ENCODE peak calls at places on chromosomes 13 and 19, in four cellular contexts. I, B, N and A are unnamed samples.

GRCh38 chr13:49784886-49785570 is 7.5 kb downstream of the KPNA3 start:
- DNase-seq in I (no peak), B (no peak), N (no peak), A (no peak)

GRCh38 chr13:40181203-40181845 is 485.1 kb downstream of the FOXO1 start:
- DNase-seq in I (no peak), B (no peak), N (no peak), A (no peak)

GRCh38 chr13:30576528-30576927 is 41.2 kb upstream of the USPL1 start:
- DNase-seq in I (no peak), B (peak; percentile 51), N (no peak), A (no peak)

GRCh38 chr13:55576389-55576788 is 1564.3 kb upstream of the PRR20A start:
- DNase-seq in I (no peak), B (no peak), N (no peak), A (no peak)

GRCh38 chr13:97307882-97308624 is 85.9 kb downstream of the MBNL2 start:
- DNase-seq in I (no peak), B (no peak), N (no peak), A (no peak)

GRCh38 chr13:34430294-34430693 is 511.8 kb upstream of the NBEA start:
- DNase-seq in I (no peak), B (no peak), N (no peak), A (no peak)

GRCh38 chr13:23673354-23673753 is 103.1 kb downstream of the TNFRSF19 start:
- DNase-seq in I (no peak), B (no peak), N (no peak), A (no peak)

GRCh38 chr19:18144906-18145305 is 8.1 kb upstream of the PIK3R2 start:
- DNase-seq in I (no peak), B (no peak), N (no peak), A (no peak)

GRCh38 chr19:5352229-5352763 is 11.7 kb upstream of the PTPRS start:
- DNase-seq in I (no peak), B (no peak), N (no peak), A (no peak)

GRCh38 chr19:7197169-7197759 is 97.0 kb downstream of the INSR start:
- DNase-seq in I (peak; percentile 97), B (peak; percentile 95), N (peak; percentile 73), A (peak; percentile 67)

GRCh38 chr19:31214997-31215396 is 134.2 kb downstream of the TSHZ3 start:
- DNase-seq in I (no peak), B (no peak), N (no peak), A (no peak)

GRCh38 chr13:75372517-75372916 is 109.5 kb downstream of the TBC1D4 start:
- DNase-seq in I (peak; percentile 80), B (no peak), N (no peak), A (peak; percentile 78)

GRCh38 chr13:78137404-78138142 is 218.9 kb upstream of the EDNRB start:
- DNase-seq in I (peak; percentile 86), B (no peak), N (no peak), A (peak; percentile 77)